ENCODE peak calls at places on chromosomes 2 and 18, in nine cellular contexts. A is AG10803; X is lower lobe of right lung; Y is cardiac muscle cell; O is gastrocnemius medialis; G is tibial nerve; Q is A549; R is CD4-positive, alpha-beta T cell; U is A673. J is an unnamed sample.

GRCh38 chr2:118492335-118492734 is 355.1 kb downstream of the EN1 start:
- DNase-seq in O (no peak), X (no peak), Q (no peak), G (no peak), R (no peak), A (peak), Y (no peak), U (peak), J (no peak)

GRCh38 chr2:23023722-23024121 is 361.3 kb upstream of the KLHL29 start:
- DNase-seq in O (no peak), U (no peak), Q (no peak), Y (peak), X (no peak), A (no peak), G (no peak), R (no peak), J (no peak)

GRCh38 chr2:120305296-120305695 is 40.6 kb upstream of the INHBB start:
- DNase-seq in Q (peak), Y (peak), X (no peak), A (no peak), O (no peak), R (no peak), G (no peak), U (no peak), J (no peak)

GRCh38 chr18:5424903-5425302 is 118.9 kb downstream of the EPB41L3 start:
- DNase-seq in R (no peak), Q (no peak), O (no peak), X (no peak), U (peak), Y (peak), A (peak), G (no peak), J (no peak)

GRCh38 chr2:121828281-121828731 is 72.9 kb downstream of the TSN start:
- DNase-seq in O (no peak), G (no peak), U (no peak), Y (no peak), A (peak), X (no peak), Q (no peak), R (no peak), J (no peak)

GRCh38 chr18:44704137-44704791 is 23.6 kb downstream of the SETBP1 start:
- DNase-seq in A (no peak), Q (no peak), R (no peak), X (no peak), O (no peak), U (no peak), Y (no peak), G (no peak), J (no peak)

GRCh38 chr18:45127395-45127794 is 446.7 kb downstream of the SETBP1 start:
- DNase-seq in Y (peak), R (no peak), O (no peak), Q (no peak), A (no peak), U (no peak), G (no peak), X (no peak), J (no peak)

GRCh38 chr18:5894215-5894612 is 1.1 kb downstream of the TMEM200C start:
- DNase-seq in X (no peak), R (no peak), U (no peak), A (no peak), Y (no peak), G (no peak), O (no peak), Q (no peak), J (no peak)

GRCh38 chr2:14756981-14757657 is 124.6 kb downstream of the LRATD1 start:
- DNase-seq in U (no peak), X (no peak), G (peak), A (peak), Q (no peak), O (no peak), R (no peak), Y (no peak), J (no peak)

GRCh38 chr2:124877065-124877671 is 852.1 kb downstream of the CNTNAP5 start:
- DNase-seq in R (no peak), O (no peak), Q (no peak), G (no peak), U (no peak), Y (no peak), X (no peak), A (no peak), J (no peak)

GRCh38 chr2:120436460-120436739 is 90.5 kb downstream of the INHBB start:
- DNase-seq in G (peak), U (no peak), O (peak), X (no peak), R (no peak), A (peak), Y (no peak), Q (no peak), J (peak)

GRCh38 chr18:26894006-26894405 is 28.5 kb upstream of the AQP4 start:
- DNase-seq in A (no peak), G (no peak), O (no peak), Y (no peak), X (no peak), Q (no peak), U (no peak), R (no peak), J (no peak)

GRCh38 chr2:230711224-230711623 is 1.4 kb upstream of the CAB39 start:
- DNase-seq in R (no peak), A (no peak), O (no peak), X (peak), U (no peak), Y (no peak), G (no peak), Q (no peak), J (no peak)

DNA sequence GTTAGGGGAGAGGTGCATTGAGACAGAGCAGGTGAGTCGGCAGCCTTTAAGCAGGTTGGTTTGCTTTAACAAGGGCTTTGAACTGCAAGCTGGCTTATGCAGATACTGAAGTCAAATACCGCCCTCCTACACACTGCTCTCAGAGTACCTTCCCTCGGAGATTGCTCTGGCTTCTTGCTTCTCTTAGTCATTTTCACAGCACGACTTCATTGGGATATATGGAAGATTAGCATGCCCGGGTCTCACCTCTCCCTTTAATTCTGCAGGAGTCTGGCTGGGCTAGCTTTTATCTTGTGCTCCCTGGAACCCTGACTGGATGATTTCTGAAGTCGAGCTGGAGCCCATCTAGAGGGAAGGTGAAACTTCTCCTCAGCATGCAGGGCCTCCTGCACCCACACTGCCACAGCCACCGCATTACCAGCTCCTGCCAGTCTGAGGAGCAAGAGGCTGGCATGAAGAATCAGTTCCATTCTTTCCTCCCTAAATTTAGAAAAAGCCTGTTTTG is 395.5 kb upstream of the HNRNPA3 start:
- DNase-seq in Q (no peak), X (no peak), O (no peak), G (no peak), A (no peak), R (no peak), Y (peak), U (peak), J (no peak)
- TF ChIP-seq CTCF in Q (no peak), X (no peak), O (no peak), G (peak), A (peak), R (no peak), Y (no peak), U (peak), J (no peak)

GRCh38 chr2:201994973-201995638 is 38.5 kb upstream of the FZD7 start:
- DNase-seq in U (no peak), Q (no peak), G (no peak), A (no peak), Y (no peak), O (no peak), X (no peak), R (no peak), J (no peak)
- TF ChIP-seq CTCF in U (no peak), Q (no peak), G (no peak), A (no peak), Y (no peak), O (no peak), X (no peak), R (no peak), J (no peak)

GRCh38 chr2:100029460-100029859 is 112.9 kb downstream of the AFF3 start:
- DNase-seq in A (no peak), O (no peak), Y (no peak), U (no peak), G (no peak), X (no peak), Q (no peak), R (no peak), J (no peak)
- TF ChIP-seq CTCF in A (peak), O (no peak), Y (no peak), U (no peak), G (no peak), X (no peak), Q (no peak), R (no peak), J (no peak)

DNA sequence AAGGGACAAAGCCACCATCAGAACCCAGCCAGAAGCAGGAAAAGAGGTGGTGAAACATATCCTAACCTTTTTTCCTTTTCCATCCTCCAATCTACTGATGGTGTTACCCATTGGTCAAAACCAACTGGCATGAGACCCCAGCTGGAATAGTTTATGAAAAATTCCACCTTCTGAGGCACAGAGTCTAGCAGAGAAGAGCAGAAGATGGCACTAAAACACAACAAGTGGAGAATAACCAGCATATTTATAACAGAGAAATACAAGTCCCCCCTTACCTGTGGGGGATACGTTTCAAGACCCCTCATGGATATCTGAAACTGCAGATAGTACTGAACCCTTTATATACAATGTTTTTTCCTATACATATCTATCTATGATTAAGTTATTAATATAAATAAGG is 4.9 kb upstream of the INPP1 start:
- DNase-seq in O (no peak), Q (no peak), A (no peak), Y (no peak), X (no peak), U (no peak), R (no peak), G (no peak), J (no peak)
- TF ChIP-seq CTCF in O (no peak), Q (peak), A (no peak), Y (no peak), X (no peak), U (no peak), R (peak), G (no peak), J (no peak)